ENCODE peak calls at places on chromosomes 3 and 15, in six cellular contexts. N, R, U, G, T and W are unnamed samples.

GRCh38 chr15:69232144-69232543 is 66.6 kb upstream of the PAQR5 start:
- DNase-seq in T (no peak), R (no peak), N (no peak), U (no peak), G (no peak), W (no peak)

GRCh38 chr3:169613053-169613803 is 50.3 kb downstream of the MECOM start:
- DNase-seq in N (no peak), T (no peak), R (no peak), U (no peak), G (no peak), W (no peak)

GRCh38 chr3:195366200-195366910 is 76.5 kb downstream of the ACAP2 start:
- DNase-seq in R (no peak), U (no peak), T (no peak), G (no peak), N (no peak), W (no peak)

GRCh38 chr3:46646700-46647099 is 34.4 kb downstream of the FAM240A start:
- DNase-seq in R (no peak), U (no peak), T (peak), N (no peak), G (no peak), W (no peak)

GRCh38 chr3:139574026-139574947 is 34.7 kb upstream of the RBP1 start:
- DNase-seq in G (no peak), N (no peak), T (no peak), R (no peak), U (no peak), W (no peak)

GRCh38 chr3:16101295-16102186 is 72.9 kb upstream of the GALNT15 start:
- DNase-seq in R (no peak), G (no peak), T (no peak), N (no peak), U (peak), W (no peak)

GRCh38 chr15:71800835-71801745 is 9.3 kb upstream of the NR2E3 start:
- DNase-seq in N (peak), T (peak), R (no peak), G (peak), U (peak), W (peak)

GRCh38 chr15:73357999-73358665 is 10.6 kb downstream of the HCN4 start:
- DNase-seq in U (peak), R (no peak), T (no peak), N (no peak), G (no peak), W (no peak)

GRCh38 chr15:56249080-56249479 is 5.4 kb upstream of the RFX7 start:
- DNase-seq in N (peak), U (peak), R (no peak), G (no peak), T (no peak), W (no peak)

GRCh38 chr3:69161587-69162196 is 39.3 kb upstream of the LMOD3 start:
- DNase-seq in T (no peak), G (peak), R (peak), U (peak), N (peak), W (no peak)

GRCh38 chr15:29018983-29019875 is 133.5 kb downstream of the APBA2 start:
- DNase-seq in N (no peak), U (no peak), R (no peak), T (no peak), G (no peak), W (no peak)

GRCh38 chr15:44541282-44541958 is 4.5 kb downstream of the EIF3J start:
- DNase-seq in R (no peak), G (no peak), N (no peak), U (peak), T (no peak), W (no peak)

GRCh38 chr3:122858373-122858772 is 63.5 kb downstream of the SLC49A4 start:
- DNase-seq in G (no peak), U (peak), N (peak), R (no peak), T (no peak), W (no peak)

GRCh38 chr3:8709801-8710524 is 23.6 kb upstream of the CAV3 start:
- DNase-seq in U (peak), G (no peak), R (no peak), T (no peak), N (no peak), W (no peak)

GRCh38 chr3:139472380-139473010 is 3.8 kb downstream of the RBP2 start:
- DNase-seq in T (no peak), N (no peak), U (no peak), R (no peak), G (no peak), W (no peak)

GRCh38 chr3:168952551-168952950 is 711.0 kb downstream of the MECOM start:
- DNase-seq in T (no peak), N (no peak), U (peak), R (no peak), G (no peak), W (no peak)

GRCh38 chr3:134426660-134427181 is 52.5 kb upstream of the AMOTL2 start:
- DNase-seq in R (no peak), T (no peak), G (no peak), U (no peak), N (no peak), W (no peak)

GRCh38 chr15:33757505-33758211 is 210.6 kb upstream of the CHRM5 start:
- DNase-seq in N (no peak), R (no peak), U (no peak), T (no peak), G (no peak), W (no peak)

GRCh38 chr3:44993471-44994205 is 17.6 kb downstream of the EXOSC7 start:
- DNase-seq in T (no peak), R (no peak), N (no peak), U (peak), G (no peak), W (no peak)

GRCh38 chr3:134527037-134527436 is 41.2 kb downstream of the CEP63 start:
- DNase-seq in U (peak), N (peak), T (peak), R (no peak), G (no peak), W (peak)

GRCh38 chr3:157134620-157135191 is 25.2 kb downstream of the CCNL1 start:
- DNase-seq in U (peak), R (no peak), T (no peak), N (no peak), G (no peak), W (no peak)

GRCh38 chr3:154178172-154178571 is 57.0 kb downstream of the ARHGEF26 start:
- DNase-seq in T (no peak), N (no peak), U (no peak), R (no peak), G (no peak), W (no peak)

GRCh38 chr3:138210528-138210927 is 23.4 kb downstream of the ARMC8 start:
- DNase-seq in R (no peak), N (peak), T (no peak), U (no peak), G (no peak), W (no peak)

GRCh38 chr15:33729648-33730047 is 238.6 kb upstream of the CHRM5 start:
- DNase-seq in U (peak), G (no peak), N (peak), T (no peak), R (no peak), W (no peak)

GRCh38 chr3:66376568-66376967 is 124.3 kb downstream of the LRIG1 start:
- DNase-seq in R (no peak), T (no peak), N (no peak), U (peak), G (no peak), W (no peak)

GRCh38 chr3:48426401-48426909 is 3.4 kb downstream of the PLXNB1 start:
- DNase-seq in N (no peak), G (no peak), U (no peak), R (no peak), T (no peak), W (no peak)

GRCh38 chr3:11651900-11652299 is 8.2 kb upstream of the VGLL4 start:
- DNase-seq in N (peak), U (peak), G (no peak), T (no peak), R (no peak), W (no peak)

GRCh38 chr3:37599186-37599585 is 262.5 kb upstream of the CTDSPL start:
- DNase-seq in T (no peak), N (no peak), U (no peak), R (no peak), G (no peak), W (no peak)

GRCh38 chr15:55661431-55661830 is 73.3 kb upstream of the PYGO1 start:
- DNase-seq in N (peak), R (no peak), G (no peak), T (no peak), U (peak), W (no peak)

GRCh38 chr3:194031867-194032635 is 103.9 kb upstream of the HES1 start:
- DNase-seq in R (no peak), G (no peak), T (no peak), U (no peak), N (no peak), W (no peak)

GRCh38 chr3:63304421-63304820 is 26.3 kb downstream of the SYNPR start:
- DNase-seq in R (no peak), T (no peak), G (no peak), N (no peak), U (no peak), W (no peak)

GRCh38 chr3:182969277-182969676 is 11.1 kb downstream of the DCUN1D1 start:
- DNase-seq in G (no peak), U (no peak), T (no peak), R (no peak), N (no peak), W (no peak)

GRCh38 chr3:10421996-10422395 is 83.4 kb downstream of the ATP2B2 start:
- DNase-seq in G (no peak), N (no peak), U (no peak), R (no peak), T (no peak), W (no peak)

DNA sequence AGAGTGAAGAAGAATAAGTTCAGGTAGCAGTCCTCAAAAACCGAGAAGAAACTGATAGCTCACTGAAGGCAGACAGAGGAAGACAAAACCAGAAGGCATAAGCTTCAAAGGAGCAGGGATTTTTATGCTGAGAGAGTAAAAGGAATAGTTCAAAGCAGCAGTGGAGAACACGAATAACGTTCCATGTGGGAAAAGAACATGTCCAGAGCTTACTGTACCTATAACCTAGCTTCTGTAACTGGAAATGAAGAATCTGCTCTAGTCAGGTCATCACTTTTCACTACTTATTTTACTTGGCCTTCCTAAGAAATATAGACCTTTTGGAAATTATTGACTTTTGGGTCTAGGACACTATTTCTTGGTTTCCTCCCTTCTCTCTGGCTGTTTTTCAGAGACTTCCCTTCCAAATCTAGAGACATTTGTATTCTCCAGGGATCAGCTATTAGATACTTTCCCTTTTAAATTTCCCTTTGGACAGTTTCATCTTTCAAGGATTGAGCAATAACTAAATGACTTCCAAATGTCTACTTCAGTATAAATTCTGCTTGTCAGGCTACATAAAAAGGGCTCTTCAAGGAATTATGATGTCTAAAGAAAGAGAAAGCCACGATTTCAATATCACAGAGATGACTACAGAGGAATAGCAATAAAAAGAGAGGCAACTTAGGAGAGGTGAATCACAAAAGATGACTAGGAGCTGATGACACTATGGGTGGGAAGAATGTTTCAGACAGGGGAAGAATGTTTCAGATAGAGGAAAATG is 46.7 kb downstream of the UBE3A start:
- DNase-seq in R (no peak), N (no peak), G (no peak), U (no peak), T (no peak), W (no peak)
- TF ChIP-seq CREB1 in R (no peak), N (no peak), G (no peak), U (no peak), T (no peak), W (no peak)

GRCh38 chr3:50649451-50649931 is 25.2 kb upstream of the DOCK3 start:
- DNase-seq in R (no peak), G (no peak), N (no peak), T (no peak), U (no peak), W (no peak)

GRCh38 chr3:50650018-50650417 is 24.7 kb upstream of the DOCK3 start:
- DNase-seq in N (no peak), U (no peak), T (no peak), R (no peak), G (no peak), W (no peak)

GRCh38 chr3:50652709-50653108 is 22.0 kb upstream of the DOCK3 start:
- DNase-seq in R (peak), N (peak), U (peak), T (peak), G (peak), W (peak)

GRCh38 chr3:50651875-50652529 is 22.7 kb upstream of the DOCK3 start:
- DNase-seq in T (peak), G (no peak), N (peak), R (no peak), U (no peak), W (peak)

DNA sequence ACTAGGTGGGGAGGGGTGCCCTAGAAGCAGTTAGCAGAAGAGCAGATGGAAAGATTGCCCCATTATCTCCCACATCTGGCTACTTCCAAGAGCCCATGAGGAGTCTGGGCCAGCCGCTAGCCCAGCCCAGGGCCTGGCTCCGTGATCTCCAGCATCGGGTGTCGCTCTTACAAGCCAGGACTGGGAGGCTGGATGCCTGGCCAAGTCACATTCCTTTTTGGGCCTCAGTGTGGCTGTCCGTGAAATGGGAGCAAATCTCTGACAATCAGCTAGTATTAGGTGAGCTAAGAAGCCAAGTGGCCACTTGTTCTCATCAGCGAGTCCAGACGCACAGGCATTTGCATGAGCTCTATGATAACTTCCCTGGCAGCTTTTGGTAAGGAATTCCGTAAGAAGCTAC is 23.3 kb upstream of the DOCK3 start:
- DNase-seq in R (no peak), U (no peak), N (peak), T (no peak), G (no peak), W (no peak)
- TF ChIP-seq CREB1 in R (no peak), U (no peak), N (no peak), T (no peak), G (no peak), W (no peak)

GRCh38 chr3:72095521-72095920 is 310.6 kb upstream of the PROK2 start:
- DNase-seq in T (no peak), U (no peak), N (no peak), G (no peak), R (no peak), W (no peak)
- TF ChIP-seq CREB1 in T (no peak), U (no peak), N (no peak), G (no peak), R (no peak), W (no peak)

GRCh38 chr15:76342382-76343201 is 6.0 kb downstream of the ISL2 start:
- DNase-seq in T (peak), G (peak), R (no peak), N (peak), U (no peak), W (peak)
- TF ChIP-seq CREB1 in T (no peak), G (no peak), R (no peak), N (no peak), U (no peak), W (peak)

DNA sequence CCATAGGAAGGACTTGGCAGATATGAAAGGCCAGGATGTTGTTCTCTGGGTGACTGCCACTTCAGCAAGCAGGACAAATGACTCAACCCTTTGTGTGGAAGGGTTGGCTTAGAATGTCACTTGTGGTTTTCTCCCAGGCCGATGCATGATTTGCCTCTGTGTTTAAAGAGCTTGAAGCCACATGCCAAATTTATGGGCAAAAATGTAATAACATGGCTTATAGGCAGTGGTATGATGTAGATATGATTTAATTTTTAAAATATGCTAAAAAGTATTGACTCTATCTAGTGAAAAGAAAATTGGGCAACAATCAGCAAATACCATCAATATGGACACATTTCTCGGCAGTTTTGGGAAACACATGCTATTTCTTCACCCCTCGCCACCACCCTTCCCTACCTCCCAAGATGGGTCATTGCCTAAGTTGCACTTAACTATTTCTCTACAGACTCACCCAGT is 114.6 kb downstream of the CYP19A1 start:
- DNase-seq in G (no peak), R (no peak), T (no peak), N (no peak), U (no peak), W (no peak)
- TF ChIP-seq CREB1 in G (no peak), R (no peak), T (no peak), N (no peak), U (no peak), W (no peak)